ENCODE peak calls at places on chromosomes 3 and 15, in ten cellular contexts. X, D, N, M, W, U, G, R, K and A are unnamed samples.

GRCh38 chr15:40471778-40472130 is 970 bp downstream of the CHST14 start:
- DNase-seq in X (no peak), D (no peak), N (no peak), M (no peak), W (no peak), U (peak), G (no peak), R (no peak), K (no peak), A (no peak)

GRCh38 chr3:134362670-134363380 is 11.4 kb downstream of the AMOTL2 start:
- DNase-seq in X (no peak), D (no peak), N (no peak), M (no peak), W (no peak), U (no peak), G (no peak), R (no peak), K (no peak), A (no peak)

GRCh38 chr15:92853222-92853621 is 46.9 kb upstream of the CHD2 start:
- DNase-seq in X (no peak), D (no peak), N (no peak), M (no peak), W (no peak), U (no peak), G (no peak), R (no peak), K (no peak), A (no peak)

GRCh38 chr3:72591522-72592421 is 256.5 kb downstream of the SHQ1 start:
- DNase-seq in X (peak), D (no peak), N (no peak), M (no peak), W (no peak), U (no peak), G (no peak), R (no peak), K (peak), A (no peak)

GRCh38 chr3:71035314-71035713 is 548.2 kb downstream of the FOXP1 start:
- DNase-seq in X (no peak), D (no peak), N (no peak), M (no peak), W (no peak), U (no peak), G (no peak), R (no peak), K (no peak), A (no peak)

GRCh38 chr15:79918278-79918677 is 21.5 kb upstream of the MTHFS start:
- DNase-seq in X (no peak), D (no peak), N (no peak), M (no peak), W (no peak), U (no peak), G (no peak), R (no peak), K (no peak), A (no peak)

GRCh38 chr3:53162672-53163458 is 1.9 kb downstream of the PRKCD start:
- DNase-seq in X (no peak), D (peak), N (no peak), M (no peak), W (peak), U (no peak), G (no peak), R (peak), K (no peak), A (no peak)

GRCh38 chr3:35200056-35200455 is 439.3 kb upstream of the ARPP21 start:
- DNase-seq in X (no peak), D (no peak), N (no peak), M (no peak), W (no peak), U (no peak), G (no peak), R (no peak), K (no peak), A (no peak)